ENCODE peak calls at places on chromosomes 16 and 17, in four cellular contexts. Z is lower lobe of right lung, R is neural progenitor cell, Y is PC-3. M is an unnamed sample.
A peak's percentile ranks its signal among the peaks of the same experiment; 100 is the strongest.

GRCh38 chr17:48254896-48255295 is 147.3 kb downstream of the SNX11 start:
- DNase-seq in Z (no peak), R (no peak), Y (no peak), M (no peak)

GRCh38 chr17:80428363-80428762 is 13.4 kb downstream of the ENDOV start:
- DNase-seq in Z (peak; percentile 40), R (no peak), Y (no peak), M (no peak)

GRCh38 chr16:85123891-85124635 is 11.8 kb upstream of the CIBAR2 start:
- DNase-seq in Z (peak; percentile 61), R (peak; percentile 40), Y (peak; percentile 42), M (no peak)

GRCh38 chr16:88459366-88460055 is 6.4 kb downstream of the ZFPM1 start:
- DNase-seq in Z (no peak), R (no peak), Y (no peak), M (no peak)

GRCh38 chr16:57054771-57055170 is 37.6 kb upstream of the CPNE2 start:
- DNase-seq in Z (no peak), R (no peak), Y (no peak), M (no peak)

GRCh38 chr17:49741009-49741691 is 22.8 kb downstream of the FAM117A start:
- DNase-seq in Z (no peak), R (no peak), Y (no peak), M (peak; percentile 36)

GRCh38 chr16:85521737-85522042 is 91.4 kb upstream of the GSE1 start:
- DNase-seq in Z (no peak), R (no peak), Y (no peak), M (no peak)

GRCh38 chr17:47145351-47145750 is 43.7 kb downstream of the CDC27 start:
- DNase-seq in Z (no peak), R (peak; percentile 1), Y (no peak), M (no peak)

GRCh38 chr17:20989481-20989880 is 53.3 kb downstream of the USP22 start:
- DNase-seq in Z (no peak), R (no peak), Y (no peak), M (no peak)

GRCh38 chr17:40321502-40322416 is 12.8 kb downstream of the RARA start:
- DNase-seq in Z (no peak), R (no peak), Y (no peak), M (no peak)

GRCh38 chr16:56682703-56683397 is 580 bp downstream of the MT1X start:
- DNase-seq in Z (no peak), R (no peak), Y (no peak), M (no peak)

GRCh38 chr16:87131061-87131995 is 185.9 kb downstream of the C16orf95 start:
- DNase-seq in Z (no peak), R (no peak), Y (no peak), M (no peak)

GRCh38 chr16:24208710-24209109 is 47.4 kb upstream of the CACNG3 start:
- DNase-seq in Z (no peak), R (peak; percentile 94), Y (no peak), M (peak; percentile 89)

GRCh38 chr16:3508736-3509135 is 7.9 kb downstream of the CLUAP1 start:
- DNase-seq in Z (no peak), R (no peak), Y (no peak), M (no peak)

GRCh38 chr16:13937411-13937810 is 17.5 kb downstream of the ERCC4 start:
- DNase-seq in Z (no peak), R (no peak), Y (no peak), M (no peak)

GRCh38 chr16:75111514-75112280 is 4.9 kb downstream of the LDHD start:
- DNase-seq in Z (peak; percentile 63), R (no peak), Y (no peak), M (no peak)

GRCh38 chr17:12318614-12319266 is 298.1 kb downstream of the MAP2K4 start:
- DNase-seq in Z (no peak), R (no peak), Y (no peak), M (no peak)

GRCh38 chr17:10136258-10136981 is 62.0 kb downstream of the GAS7 start:
- DNase-seq in Z (no peak), R (no peak), Y (no peak), M (no peak)

GRCh38 chr17:10139560-10139959 is 58.8 kb downstream of the GAS7 start:
- DNase-seq in Z (no peak), R (no peak), Y (no peak), M (no peak)

GRCh38 chr17:10130733-10131132 is 67.7 kb downstream of the GAS7 start:
- DNase-seq in Z (no peak), R (no peak), Y (no peak), M (no peak)

GRCh38 chr17:10130263-10130662 is 68.1 kb downstream of the GAS7 start:
- DNase-seq in Z (no peak), R (no peak), Y (no peak), M (peak; percentile 91)

GRCh38 chr17:10135539-10136257 is 62.7 kb downstream of the GAS7 start:
- DNase-seq in Z (no peak), R (no peak), Y (no peak), M (no peak)
- H3K4me3 ChIP-seq in Z (no peak overlapping the region), R (no peak overlapping the region), Y (no peak overlapping the region), M (no peak overlapping the region)

DNA sequence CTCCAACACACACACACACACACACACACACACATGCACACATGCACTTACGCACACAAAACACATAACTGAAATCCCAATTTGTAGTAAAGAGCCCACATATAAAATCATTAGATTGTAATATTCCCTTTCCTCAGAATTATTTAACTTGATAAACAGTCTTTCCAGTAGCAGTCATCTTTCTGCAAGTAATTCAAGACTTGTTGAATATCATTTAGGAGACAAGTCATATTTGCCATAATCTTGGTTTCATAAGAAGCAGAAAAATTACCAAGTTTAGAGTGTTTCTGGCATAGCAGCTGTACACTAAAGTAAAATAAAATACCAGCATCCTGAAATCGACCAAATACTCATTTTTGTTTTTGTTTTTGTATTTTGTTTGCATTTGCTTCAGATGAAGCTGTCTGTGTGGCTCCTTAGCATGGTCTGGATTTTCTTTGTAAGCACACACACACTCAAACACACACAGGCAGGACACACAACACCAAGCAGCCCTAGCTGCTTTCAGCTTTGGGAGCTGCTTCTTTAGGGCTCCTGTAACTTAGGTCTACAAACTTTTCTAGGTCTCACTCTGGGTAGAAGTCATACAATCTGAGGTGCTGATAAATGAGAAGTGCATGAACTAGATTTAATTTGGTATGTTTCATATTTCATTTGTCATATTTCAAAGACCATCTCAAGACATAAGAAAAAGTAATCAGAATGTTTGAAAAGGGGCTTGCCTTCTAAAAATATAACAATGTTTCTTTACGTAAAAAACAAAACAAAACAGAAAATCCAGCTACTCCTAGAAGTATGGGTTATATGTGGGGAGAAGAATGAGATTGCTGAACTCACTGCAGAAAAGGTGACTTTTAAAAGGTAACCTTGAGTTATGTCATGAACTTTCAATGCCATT is 3.0 kb downstream of the SALL1 start:
- DNase-seq in Z (no peak), R (peak; percentile 27), Y (no peak), M (no peak)
- H3K4me1 ChIP-seq in Z (peaks cover 18% of the 10 kb centered on the region), R (peaks cover 52% of the 10 kb centered on the region), Y (no peaks in the 10 kb centered on the region), M (peaks cover 60% of the 10 kb centered on the region)

GRCh38 chr17:18108400-18109312 is at the start of gene MYO15A:
- DNase-seq in Z (no peak), R (no peak), Y (no peak), M (no peak)

GRCh38 chr17:18109935-18110334 is 1.4 kb downstream of the MYO15A start:
- DNase-seq in Z (no peak), R (no peak), Y (no peak), M (no peak)

GRCh38 chr17:18110636-18111145 is 2.1 kb downstream of the MYO15A start:
- DNase-seq in Z (no peak), R (no peak), Y (no peak), M (no peak)

GRCh38 chr17:18107971-18108370 is 585 bp upstream of the MYO15A start:
- DNase-seq in Z (no peak), R (no peak), Y (no peak), M (no peak)

DNA sequence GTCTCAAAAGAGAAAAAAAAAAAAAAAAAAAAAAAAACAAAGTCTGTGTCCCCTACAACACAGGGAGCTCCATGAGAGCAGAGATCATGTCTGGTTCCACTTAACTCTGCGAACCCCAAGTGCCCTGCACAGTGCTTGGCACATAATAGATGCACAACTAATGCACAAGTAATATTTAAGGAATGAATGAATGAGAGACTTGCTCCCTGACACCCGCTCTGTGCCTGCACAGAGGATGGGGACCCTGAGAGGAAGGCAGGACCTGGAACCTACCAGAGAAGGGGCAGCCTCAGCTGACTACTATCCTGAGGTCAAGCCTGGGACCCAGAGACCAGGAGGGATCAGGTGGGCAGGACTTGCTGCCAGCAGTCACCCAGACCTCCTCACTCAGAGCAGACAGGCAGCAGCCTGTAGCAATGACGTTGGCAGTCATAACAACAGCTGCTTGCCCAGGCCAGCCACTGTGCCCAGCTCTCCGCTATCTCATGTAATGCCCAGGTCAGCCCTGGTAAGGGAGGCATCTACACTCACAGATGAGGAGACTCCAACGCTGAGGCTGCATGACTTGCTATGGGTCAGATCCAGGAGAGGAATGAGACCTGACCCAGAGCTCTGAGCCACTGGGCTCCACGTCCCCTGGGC is 2.9 kb downstream of the MYO15A start:
- DNase-seq in Z (no peak), R (no peak), Y (no peak), M (no peak)
- H3K4me3 ChIP-seq in Z (no peak overlapping the region), R (no peak overlapping the region), Y (no peak overlapping the region), M (no peak overlapping the region)

DNA sequence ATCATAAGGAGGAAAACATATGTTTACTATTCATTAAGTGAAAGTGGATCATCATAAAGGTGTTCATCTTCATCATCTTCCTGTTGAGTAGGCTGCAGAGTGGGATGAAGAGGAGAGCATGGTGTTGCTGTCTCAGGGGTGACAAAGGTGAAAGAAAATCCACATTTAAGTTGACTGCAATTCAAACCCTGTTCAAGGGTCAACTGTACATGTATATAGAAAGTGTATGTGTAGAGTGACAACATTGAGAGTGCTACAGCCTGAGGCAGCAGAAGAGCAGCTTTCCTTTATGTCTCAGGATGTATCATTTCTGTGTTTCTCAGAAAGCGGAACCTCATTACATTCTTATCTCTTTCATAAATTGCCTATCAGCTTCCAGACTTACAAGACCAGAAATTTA is 17.2 kb downstream of the ORC6 start:
- DNase-seq in Z (no peak), R (no peak), Y (no peak), M (no peak)
- H3K4me1 ChIP-seq in Z (no peaks in the 10 kb centered on the region), R (no peaks in the 10 kb centered on the region), Y (no peaks in the 10 kb centered on the region), M (peaks cover 5% of the 10 kb centered on the region)

GRCh38 chr17:36812762-36813161 is 124.5 kb upstream of the LHX1 start:
- DNase-seq in Z (no peak), R (peak; percentile 27), Y (no peak), M (no peak)

GRCh38 chr17:36813357-36813756 is 123.9 kb upstream of the LHX1 start:
- DNase-seq in Z (no peak), R (no peak), Y (no peak), M (no peak)

GRCh38 chr17:36808181-36808661 is 129.1 kb upstream of the LHX1 start:
- DNase-seq in Z (no peak), R (peak; percentile 85), Y (no peak), M (peak; percentile 20)

GRCh38 chr17:36807496-36808180 is 129.6 kb upstream of the LHX1 start:
- DNase-seq in Z (no peak), R (peak; percentile 16), Y (no peak), M (no peak)
- H3K4me3 ChIP-seq in Z (no peak overlapping the region), R (peak overlapping the region; percentile 50), Y (no peak overlapping the region), M (peak overlapping the region; percentile 26)

GRCh38 chr17:76264425-76264754 is 758 bp upstream of the UBALD2 start:
- DNase-seq in Z (no peak), R (no peak), Y (no peak), M (no peak)
- H3K4me1 ChIP-seq in Z (peaks cover 65% of the 10 kb centered on the region), R (peaks cover 30% of the 10 kb centered on the region), Y (peaks cover 51% of the 10 kb centered on the region), M (peaks cover 33% of the 10 kb centered on the region)

M was measured in cardiac muscle cell.